ENCODE peak calls at places on chromosomes 16 and 17, in seven cellular contexts. K is RWPE1, S is heart left ventricle, Y is endothelial cell, V is breast epithelium, U is dorsolateral prefrontal cortex, F is transverse colon. C is an unnamed sample.

GRCh38 chr16:81275795-81276194 is 37.3 kb downstream of the BCO1 start:
- DNase-seq in K (no peak), S (no peak), Y (no peak), V (no peak), U (no peak), F (peak; percentile 90), C (no peak)

GRCh38 chr17:35726609-35727460 is 4.6 kb upstream of the RASL10B start:
- DNase-seq in K (peak; percentile 71), S (peak; percentile 60), Y (no peak), V (no peak), U (no peak), F (peak; percentile 50), C (no peak)

GRCh38 chr17:66975614-66976378 is 11.3 kb downstream of the CACNG4 start:
- DNase-seq in K (peak; percentile 71), S (peak; percentile 24), Y (peak; percentile 34), V (no peak), U (no peak), F (no peak), C (no peak)

GRCh38 chr17:60817187-60817586 is 139.5 kb downstream of the BCAS3 start:
- DNase-seq in K (peak; percentile 12), S (no peak), Y (no peak), V (no peak), U (no peak), F (no peak), C (no peak)

GRCh38 chr16:21953541-21953902 is 361 bp downstream of the UQCRC2 start:
- DNase-seq in K (no peak), S (no peak), Y (peak; percentile 47), V (no peak), U (no peak), F (no peak), C (no peak)

GRCh38 chr16:85479972-85480726 is 133.0 kb upstream of the GSE1 start:
- DNase-seq in K (no peak), S (no peak), Y (no peak), V (no peak), U (no peak), F (peak; percentile 75), C (no peak)

GRCh38 chr17:48236681-48237134 is 129.1 kb downstream of the SNX11 start:
- DNase-seq in K (peak; percentile 79), S (no peak), Y (no peak), V (no peak), U (no peak), F (no peak), C (no peak)

GRCh38 chr16:84925092-84925772 is 86.1 kb downstream of the ZDHHC7 start:
- DNase-seq in K (peak; percentile 58), S (peak; percentile 58), Y (peak; percentile 72), V (no peak), U (no peak), F (peak; percentile 64), C (no peak)

GRCh38 chr17:74211929-74212261 is 1.5 kb upstream of the TTYH2 start:
- DNase-seq in K (no peak), S (no peak), Y (no peak), V (no peak), U (no peak), F (no peak), C (no peak)

GRCh38 chr17:18315498-18316360 is 636 bp downstream of the SMCR8 start:
- DNase-seq in K (peak; percentile 9), S (no peak), Y (no peak), V (no peak), U (no peak), F (peak; percentile 23), C (no peak)

GRCh38 chr17:6555331-6556120 is 829 bp downstream of the PITPNM3 start:
- DNase-seq in K (peak; percentile 34), S (no peak), Y (no peak), V (no peak), U (no peak), F (peak; percentile 22), C (no peak)

GRCh38 chr17:76709077-76709950 is 1.5 kb downstream of the MXRA7 start:
- DNase-seq in K (no peak), S (peak; percentile 89), Y (no peak), V (no peak), U (no peak), F (peak; percentile 72), C (peak; percentile 88)

GRCh38 chr16:2501938-2502900 is 11.5 kb upstream of the ATP6V0C start:
- DNase-seq in K (no peak), S (no peak), Y (no peak), V (no peak), U (no peak), F (no peak), C (no peak)

GRCh38 chr16:2499454-2499853 is 14.3 kb upstream of the ATP6V0C start:
- DNase-seq in K (no peak), S (no peak), Y (no peak), V (no peak), U (no peak), F (no peak), C (no peak)

GRCh38 chr16:2499890-2500633 is 13.7 kb upstream of the ATP6V0C start:
- DNase-seq in K (no peak), S (no peak), Y (no peak), V (no peak), U (no peak), F (no peak), C (no peak)

GRCh38 chr16:2500937-2501750 is 12.6 kb upstream of the ATP6V0C start:
- DNase-seq in K (peak; percentile 55), S (peak; percentile 84), Y (peak; percentile 93), V (peak; percentile 85), U (peak; percentile 87), F (peak; percentile 86), C (peak; percentile 51)

GRCh38 chr16:2500634-2500936 is 13.2 kb upstream of the ATP6V0C start:
- DNase-seq in K (no peak), S (no peak), Y (no peak), V (no peak), U (no peak), F (no peak), C (no peak)
- TF ChIP-seq CTCF in K (no peak), S (no peak), Y (no peak), V (no peak), U (no peak), F (no peak), C (no peak)

DNA sequence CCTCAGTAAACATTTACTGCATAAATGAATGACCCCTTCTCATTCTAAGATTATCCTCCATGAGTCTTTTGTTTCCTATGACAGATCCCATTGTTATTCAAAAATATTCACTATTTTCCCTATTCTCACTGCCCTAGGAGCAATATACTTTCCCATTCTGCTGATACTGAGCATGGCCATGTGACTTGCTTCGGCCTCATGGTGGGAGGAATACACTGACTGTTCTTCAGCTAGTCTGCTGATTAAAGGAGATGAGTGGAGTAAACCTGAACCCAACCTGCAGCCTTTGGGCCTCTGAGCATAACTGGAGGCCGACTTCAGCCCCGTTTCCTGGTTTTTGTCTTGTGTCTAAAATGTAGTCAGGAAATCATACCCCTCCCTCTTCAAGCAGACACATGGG is 531.8 kb upstream of the SALL1 start:
- DNase-seq in K (no peak), S (no peak), Y (no peak), V (no peak), U (no peak), F (no peak), C (no peak)
- TF ChIP-seq CTCF in K (no peak), S (no peak), Y (no peak), V (no peak), U (no peak), F (no peak), C (no peak)

DNA sequence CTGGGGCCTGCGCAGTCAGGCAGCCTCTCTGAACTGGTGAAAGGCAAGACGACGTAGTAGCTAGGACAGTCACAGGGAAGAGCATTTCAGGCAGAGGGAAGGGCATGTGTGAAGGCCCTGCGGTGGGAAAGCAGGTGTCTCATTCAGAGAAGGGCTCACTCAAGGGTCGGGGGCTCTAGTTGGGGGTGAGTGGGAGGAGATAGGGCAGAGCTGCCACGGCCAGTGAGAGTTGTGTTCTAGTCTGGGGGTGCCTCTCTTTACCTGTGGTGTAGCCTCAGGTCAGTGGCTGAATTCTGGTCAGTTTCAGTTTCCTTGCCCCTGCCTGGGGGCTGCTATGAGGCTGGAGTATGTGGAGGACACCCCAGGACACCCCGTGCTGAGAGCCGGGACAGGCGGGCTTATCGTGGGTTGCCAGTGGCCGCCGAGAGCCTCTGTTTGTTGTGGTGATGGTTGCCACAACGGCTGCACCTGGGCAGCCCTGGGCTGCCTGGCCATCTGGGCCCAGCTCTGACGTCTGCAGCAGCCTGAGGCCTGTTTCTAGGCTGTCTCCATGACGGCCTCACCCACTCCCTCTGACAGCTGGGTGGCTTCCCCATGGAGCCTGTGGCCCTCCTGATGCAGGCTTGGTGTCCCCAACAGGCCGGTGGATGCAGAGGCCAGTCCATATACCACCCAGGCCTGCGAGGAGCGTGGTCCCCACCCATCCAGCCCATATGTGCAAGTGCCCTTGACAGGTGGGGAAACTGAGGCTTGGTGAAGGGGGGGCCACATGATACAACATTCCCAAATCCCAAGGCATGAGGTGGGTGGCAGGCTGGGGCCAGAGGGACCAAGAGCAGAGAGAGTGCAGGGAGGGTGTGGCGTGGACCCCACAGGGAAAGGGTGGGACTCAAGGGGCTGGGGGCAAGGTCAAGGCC is 10.8 kb downstream of the MAP2K3 start:
- DNase-seq in K (no peak), S (peak; percentile 82), Y (no peak), V (peak; percentile 72), U (no peak), F (peak; percentile 55), C (no peak)
- TF ChIP-seq CTCF in K (no peak), S (no peak), Y (no peak), V (no peak), U (no peak), F (no peak), C (no peak)

GRCh38 chr16:28873543-28874201 is 4.6 kb upstream of the ATP2A1 start:
- DNase-seq in K (no peak), S (no peak), Y (peak; percentile 56), V (no peak), U (no peak), F (peak; percentile 30), C (no peak)
- TF ChIP-seq CTCF in K (peak; percentile 53), S (peak; percentile 37), Y (peak; percentile 71), V (peak; percentile 36), U (peak; percentile 32), F (peak; percentile 71), C (peak; percentile 59)

DNA sequence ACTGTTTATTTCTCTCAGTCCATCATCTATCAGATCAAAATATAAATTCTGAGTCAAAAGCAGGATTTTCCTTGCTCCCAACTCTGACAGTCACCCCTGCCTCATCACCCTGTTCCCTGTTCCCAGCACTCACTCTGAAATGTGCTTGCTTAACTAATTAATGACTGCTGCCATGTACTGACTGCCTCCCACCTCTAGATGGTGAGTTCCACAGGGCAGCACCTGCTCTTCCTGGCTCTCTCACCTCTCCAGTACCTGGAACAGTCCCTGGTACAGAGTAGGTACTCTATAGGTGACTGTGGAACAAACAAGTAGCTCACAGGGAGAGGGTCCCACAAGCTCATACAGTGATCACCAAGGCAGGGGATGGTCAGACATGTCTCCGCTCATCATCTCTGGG is 114.3 kb upstream of the C16orf82 start:
- DNase-seq in K (no peak), S (no peak), Y (no peak), V (no peak), U (no peak), F (no peak), C (no peak)
- TF ChIP-seq CTCF in K (no peak), S (no peak), Y (no peak), V (no peak), U (no peak), F (no peak), C (no peak)

C was measured in thoracic aorta.